ENCODE peak calls at places on chromosomes 6 and 20, in four cellular contexts. V, M, A and X are unnamed samples.

GRCh38 chr6:80245043-80245442 is 138.6 kb downstream of the BCKDHB start:
- DNase-seq in V (no peak), M (no peak), A (no peak), X (no peak)

GRCh38 chr6:35486005-35486925 is 10.6 kb downstream of the TEAD3 start:
- DNase-seq in V (no peak), M (no peak), A (no peak), X (no peak)

GRCh38 chr6:167856999-167857660 is 30.4 kb downstream of the AFDN start:
- DNase-seq in V (no peak), M (no peak), A (no peak), X (no peak)

GRCh38 chr6:121597654-121598053 is 162.2 kb downstream of the GJA1 start:
- DNase-seq in V (no peak), M (no peak), A (no peak), X (no peak)

GRCh38 chr6:13711384-13711725 is 280 bp downstream of the RANBP9 start:
- DNase-seq in V (no peak), M (no peak), A (no peak), X (no peak)

GRCh38 chr20:48538856-48539255 is 288.9 kb downstream of the PREX1 start:
- DNase-seq in V (no peak), M (no peak), A (no peak), X (no peak)

GRCh38 chr6:94361304-94362060 is 942.1 kb upstream of the EPHA7 start:
- DNase-seq in V (no peak), M (no peak), A (no peak), X (no peak)

GRCh38 chr6:18207438-18207837 is 52.2 kb downstream of the KDM1B start:
- DNase-seq in V (peak; percentile 20), M (no peak), A (no peak), X (no peak)

GRCh38 chr6:139473239-139473701 is 98.8 kb upstream of the CITED2 start:
- DNase-seq in V (no peak), M (no peak), A (no peak), X (no peak)

GRCh38 chr6:126252154-126252553 is 87.8 kb upstream of the CENPW start:
- DNase-seq in V (no peak), M (no peak), A (no peak), X (no peak)

GRCh38 chr20:62116558-62117361 is 5.5 kb upstream of the LSM14B start:
- DNase-seq in V (no peak), M (no peak), A (no peak), X (no peak)

GRCh38 chr20:50372770-50373088 is 137.5 kb upstream of the PTPN1 start:
- DNase-seq in V (no peak), M (no peak), A (no peak), X (no peak)

GRCh38 chr6:11798538-11798937 is 19.9 kb upstream of the ADTRP start:
- DNase-seq in V (no peak), M (no peak), A (no peak), X (no peak)

GRCh38 chr20:51712501-51713212 is 55.5 kb downstream of the ATP9A start:
- DNase-seq in V (peak; percentile 40), M (no peak), A (no peak), X (no peak)